ENCODE peak calls at places on chromosomes 4 and X, in five cellular contexts. T is psoas muscle, N is PC-3, J is dorsolateral prefrontal cortex, Z is A549. M is an unnamed sample.

GRCh38 chr4:78768447-78769177 is 7.5 kb upstream of the BMP2K start:
- DNase-seq in T (no peak), Z (no peak), N (peak; percentile 54), J (no peak), M (peak; percentile 41)

GRCh38 chrX:17496407-17496806 is 121.4 kb downstream of the NHS start:
- DNase-seq in T (no peak), J (no peak), Z (no peak), N (peak; percentile 88), M (no peak)

GRCh38 chr4:30903493-30903892 is 183.3 kb downstream of the PCDH7 start:
- DNase-seq in N (peak; percentile 12), T (no peak), J (no peak), Z (no peak), M (no peak)

GRCh38 chrX:111181883-111182400 is 86.0 kb downstream of the PAK3 start:
- DNase-seq in Z (no peak), T (no peak), J (no peak), N (no peak), M (no peak)

GRCh38 chr4:105994841-105995240 is 99.6 kb downstream of the NPNT start:
- DNase-seq in T (no peak), Z (no peak), J (no peak), N (no peak), M (no peak)

GRCh38 chrX:46408553-46409407 is 136.4 kb downstream of the ZNF674 start:
- DNase-seq in T (peak; percentile 61), Z (peak; percentile 35), J (peak; percentile 80), N (peak; percentile 83), M (peak; percentile 48)

GRCh38 chr4:84673475-84674230 is 90.7 kb downstream of the CDS1 start:
- DNase-seq in N (peak; percentile 90), Z (no peak), J (no peak), T (no peak), M (peak; percentile 76)

GRCh38 chrX:153416781-153417180 is 5.5 kb downstream of the ZFP92 start:
- DNase-seq in T (no peak), N (no peak), Z (no peak), J (no peak), M (no peak)

GRCh38 chrX:154458116-154458953 is at the start of gene PLXNA3:
- DNase-seq in N (peak; percentile 46), Z (no peak), T (peak; percentile 53), J (no peak), M (peak; percentile 44)

GRCh38 chrX:150649096-150649870 is 43.9 kb upstream of the MTMR1 start:
- DNase-seq in Z (no peak), N (peak; percentile 1), T (peak; percentile 18), J (no peak), M (no peak)

GRCh38 chr4:42395595-42395994 is 1.7 kb upstream of the SHISA3 start:
- DNase-seq in N (no peak), J (no peak), Z (no peak), T (no peak), M (no peak)

GRCh38 chr4:18593297-18594002 is 571.9 kb upstream of the LCORL start:
- DNase-seq in T (no peak), Z (peak; percentile 22), J (peak; percentile 52), N (peak; percentile 76), M (peak; percentile 57)

GRCh38 chr4:38189445-38189844 is 229.2 kb downstream of the PTTG2 start:
- DNase-seq in N (peak; percentile 89), T (no peak), J (no peak), Z (peak; percentile 13), M (peak; percentile 76)

GRCh38 chr4:38411092-38411491 is 252.9 kb upstream of the KLF3 start:
- DNase-seq in Z (no peak), N (no peak), T (no peak), J (no peak), M (no peak)

GRCh38 chr4:99624141-99624719 is 33.4 kb downstream of the C4orf54 start:
- DNase-seq in J (no peak), T (no peak), Z (no peak), N (no peak), M (no peak)

GRCh38 chr4:1502501-1502886 is 96.3 kb upstream of the NKX1-1 start:
- DNase-seq in Z (no peak), T (no peak), J (no peak), N (no peak), M (no peak)

GRCh38 chr4:178090640-178091411 is 648.6 kb upstream of the AGA start:
- DNase-seq in Z (no peak), T (no peak), J (peak; percentile 7), N (no peak), M (no peak)

GRCh38 chr4:74546020-74546419 is 101.1 kb downstream of the AREG start:
- DNase-seq in T (no peak), J (no peak), N (no peak), Z (no peak), M (peak; percentile 79)

GRCh38 chr4:99087887-99088484 is 602 bp downstream of the ADH5 start:
- DNase-seq in Z (peak; percentile 32), J (peak; percentile 35), T (peak; percentile 65), N (peak; percentile 34), M (peak; percentile 71)

GRCh38 chrX:102744307-102744706 is 23.8 kb downstream of the GPRASP3 start:
- DNase-seq in Z (no peak), J (no peak), T (no peak), N (no peak), M (no peak)

GRCh38 chr4:108793413-108793812 is 30.6 kb upstream of the ETNPPL start:
- DNase-seq in J (no peak), N (no peak), Z (no peak), T (no peak), M (no peak)

GRCh38 chr4:182271731-182272525 is 28.7 kb downstream of the TENM3 start:
- DNase-seq in T (no peak), J (no peak), N (no peak), Z (no peak), M (no peak)

GRCh38 chrX:131938749-131939148 is 84.4 kb upstream of the STK26 start:
- DNase-seq in J (no peak), T (no peak), Z (no peak), N (no peak), M (no peak)

GRCh38 chr4:27084685-27085356 is 224.2 kb downstream of the STIM2 start:
- DNase-seq in J (peak; percentile 58), Z (peak; percentile 7), T (peak; percentile 27), N (peak; percentile 34), M (peak; percentile 56)

GRCh38 chrX:45980726-45981125 is 564.5 kb downstream of the ZNF674 start:
- DNase-seq in Z (no peak), J (no peak), T (no peak), N (no peak), M (no peak)

GRCh38 chrX:24148118-24148517 is 1.4 kb upstream of the ZFX start:
- DNase-seq in J (no peak), N (no peak), T (no peak), Z (no peak), M (no peak)

GRCh38 chrX:24146283-24146865 is 3.2 kb upstream of the ZFX start:
- DNase-seq in N (peak; percentile 27), T (no peak), Z (no peak), J (no peak), M (no peak)

GRCh38 chrX:24144528-24144927 is 5.0 kb upstream of the ZFX start:
- DNase-seq in J (no peak), Z (no peak), T (no peak), N (no peak), M (no peak)

GRCh38 chrX:24147165-24147564 is 2.4 kb upstream of the ZFX start:
- DNase-seq in N (no peak), Z (no peak), J (no peak), T (no peak), M (no peak)

DNA sequence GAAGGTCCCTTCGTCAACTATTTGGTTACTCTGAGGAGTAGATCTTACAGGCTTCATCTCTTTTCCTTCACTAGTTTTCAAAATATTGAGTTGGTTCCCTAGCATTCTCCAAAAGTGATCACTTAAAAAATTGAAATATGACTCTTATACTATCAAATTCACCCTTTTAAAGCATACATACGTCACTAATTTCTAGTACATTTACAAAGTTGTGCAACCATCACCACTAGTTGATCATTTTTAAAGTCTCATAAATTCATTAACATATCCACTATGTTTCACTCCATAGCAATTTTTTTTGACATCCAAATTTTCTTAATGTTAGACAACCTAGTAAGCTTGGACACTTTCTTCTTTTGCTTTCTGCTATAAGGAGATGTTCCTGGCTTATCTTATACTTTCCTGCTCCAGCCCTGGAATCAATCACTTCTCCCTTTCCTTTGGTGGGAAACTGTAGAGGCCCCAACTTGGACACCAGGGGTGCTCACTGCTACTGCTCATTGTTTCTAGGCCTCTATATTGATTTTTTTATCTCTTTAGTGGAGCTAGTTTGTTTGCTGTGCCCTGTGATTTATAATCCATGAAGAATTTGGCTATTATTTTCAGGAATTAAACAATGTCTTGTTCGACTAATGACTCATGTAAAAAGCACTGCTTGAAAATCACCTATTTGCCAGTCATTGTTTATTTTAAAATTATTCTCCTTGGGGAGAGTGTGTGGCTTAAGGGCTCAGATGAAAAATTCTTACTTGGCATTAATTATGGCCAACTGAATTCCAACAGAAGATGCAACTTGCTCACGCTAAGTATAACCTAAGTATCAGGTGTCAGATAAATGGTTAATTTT is 4.0 kb upstream of the ZFX start:
- DNase-seq in Z (peak; percentile 64), T (no peak), N (peak; percentile 84), J (no peak), M (no peak)
- H3K27ac ChIP-seq in Z (peak overlapping the region; percentile 100), T (peak overlapping the region; percentile 98), N (peak overlapping the region; percentile 82), J (peak overlapping the region; percentile 100), M (no peak overlapping the region)

GRCh38 chr4:154626793-154627484 is 14.5 kb upstream of the FGG start:
- DNase-seq in Z (peak; percentile 51), J (peak; percentile 21), N (peak; percentile 41), T (peak; percentile 27), M (peak; percentile 46)
- TF ChIP-seq CTCF in Z (peak; percentile 65), J (peak; percentile 59), N (peak; percentile 59), T (peak; percentile 28), M (peak; percentile 62)

DNA sequence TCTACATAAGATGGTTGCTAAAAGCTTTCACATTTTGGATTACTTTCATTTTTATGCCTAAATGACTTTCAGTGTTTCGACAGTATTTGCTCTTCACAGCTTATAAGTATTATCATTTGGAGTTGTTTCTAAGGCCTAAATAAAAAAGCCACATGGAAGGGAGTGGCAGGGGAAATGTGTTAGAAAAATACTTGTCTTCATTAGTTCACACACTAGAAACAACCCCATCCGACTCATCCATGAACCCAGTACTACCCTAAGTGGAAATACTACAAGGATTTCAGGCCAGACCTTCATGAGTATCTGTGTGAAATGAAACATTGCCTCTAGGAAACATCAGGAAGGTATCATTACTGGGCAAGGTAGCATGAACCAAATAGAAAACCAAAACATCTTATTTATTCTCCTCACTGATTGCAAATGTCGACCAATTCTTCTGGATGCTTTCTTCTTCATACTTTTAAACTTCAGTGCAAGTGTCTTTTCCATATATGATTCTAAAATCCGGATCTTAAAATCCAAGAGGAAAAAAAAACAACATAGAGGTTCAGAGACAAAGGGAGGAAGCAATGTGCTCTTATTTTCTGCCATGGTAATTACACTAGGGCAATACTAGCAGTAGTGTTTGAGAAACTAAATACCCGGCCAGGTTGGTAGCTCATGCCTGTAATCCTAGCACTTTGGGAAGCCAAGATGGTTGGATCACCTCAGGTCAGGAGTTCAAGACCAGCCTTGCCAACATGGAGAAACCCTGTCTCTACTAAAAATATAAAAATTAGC is 349.4 kb downstream of the ARHGAP24 start:
- DNase-seq in N (no peak), J (no peak), T (no peak), Z (no peak), M (no peak)
- H3K27ac ChIP-seq in N (no peak overlapping the region), J (no peak overlapping the region), T (no peak overlapping the region), Z (peak overlapping the region; percentile 53), M (no peak overlapping the region)

DNA sequence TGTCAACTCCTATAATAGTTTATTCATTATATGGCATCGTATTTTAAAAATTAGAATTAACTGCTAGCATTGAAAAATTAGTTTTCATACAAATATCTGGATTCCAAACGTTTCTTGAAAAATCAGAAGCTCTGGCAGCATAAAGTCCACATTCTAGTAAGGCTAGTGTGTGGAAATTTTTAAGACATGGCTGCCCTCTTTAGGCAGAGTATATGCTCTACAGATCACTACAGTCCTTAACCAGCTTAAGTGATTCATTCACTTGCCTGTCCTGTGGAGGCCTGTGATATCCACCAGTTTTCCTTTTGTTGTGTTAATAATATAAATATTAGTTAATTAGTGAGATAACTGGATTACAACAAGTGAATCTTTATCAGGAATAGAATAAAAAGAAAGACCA is 287.2 kb downstream of the OPHN1 start:
- DNase-seq in J (no peak), N (peak; percentile 47), Z (peak; percentile 1), T (no peak), M (peak; percentile 2)
- TF ChIP-seq CTCF in J (peak; percentile 54), N (peak; percentile 67), Z (peak; percentile 55), T (peak; percentile 35), M (no peak)